ENCODE peak calls at places on chromosome 13, in seven cellular contexts. P, H, O, T, A, Y and U are unnamed samples.

GRCh38 chr13:28714651-28715050 is 4.1 kb downstream of the SLC46A3 start:
- DNase-seq in Y (no peak), O (no peak), A (no peak), P (no peak), T (no peak), H (no peak), U (no peak)

GRCh38 chr13:37403776-37404497 is 194.6 kb downstream of the POSTN start:
- DNase-seq in H (no peak), T (no peak), O (no peak), P (no peak), Y (peak; percentile 7), A (no peak), U (no peak)

GRCh38 chr13:74066937-74067336 is 67.3 kb downstream of the KLF12 start:
- DNase-seq in P (no peak), H (no peak), Y (no peak), O (no peak), A (no peak), T (no peak), U (no peak)

GRCh38 chr13:77831870-77832269 is 86.8 kb downstream of the EDNRB start:
- DNase-seq in P (no peak), Y (no peak), O (no peak), A (no peak), H (no peak), T (no peak), U (no peak)

GRCh38 chr13:20713014-20713376 is 9.5 kb downstream of the IL17D start:
- DNase-seq in T (peak; percentile 45), H (no peak), O (no peak), P (no peak), A (no peak), Y (no peak), U (no peak)

GRCh38 chr13:36157475-36157874 is 26.3 kb upstream of the DCLK1 start:
- DNase-seq in T (no peak), O (no peak), A (no peak), P (no peak), Y (no peak), H (no peak), U (peak; percentile 87)

GRCh38 chr13:20190481-20191310 is 2.0 kb downstream of the GJB2 start:
- DNase-seq in Y (peak; percentile 47), P (no peak), O (no peak), H (no peak), A (no peak), T (no peak), U (no peak)

GRCh38 chr13:24043590-24044350 is 116.8 kb upstream of the SPATA13 start:
- DNase-seq in Y (no peak), O (no peak), T (no peak), P (no peak), H (peak; percentile 7), A (no peak), U (no peak)

GRCh38 chr13:109145631-109146030 is 516.2 kb downstream of the MYO16 start:
- DNase-seq in T (peak; percentile 70), P (peak; percentile 30), A (peak; percentile 29), O (no peak), Y (peak; percentile 96), H (peak; percentile 70), U (peak; percentile 93)

GRCh38 chr13:49444517-49445395 is 682 bp downstream of the SETDB2 start:
- DNase-seq in A (no peak), Y (peak; percentile 35), T (peak; percentile 57), P (peak; percentile 16), H (peak; percentile 74), O (peak; percentile 33), U (peak; percentile 68)

GRCh38 chr13:41178040-41178439 is 16.3 kb downstream of the KBTBD7 start:
- DNase-seq in O (no peak), A (no peak), P (no peak), Y (no peak), H (peak; percentile 70), T (no peak), U (no peak)

GRCh38 chr13:21719463-21719862 is 48.6 kb downstream of the FGF9 start:
- DNase-seq in T (no peak), A (no peak), H (no peak), P (no peak), O (no peak), Y (no peak), U (no peak)

GRCh38 chr13:75792526-75793187 is 156.5 kb downstream of the LMO7 start:
- DNase-seq in A (no peak), H (peak; percentile 91), P (no peak), Y (no peak), T (no peak), O (no peak), U (no peak)

GRCh38 chr13:34926513-34926912 is 15.6 kb upstream of the NBEA start:
- DNase-seq in O (no peak), P (no peak), H (peak; percentile 35), A (no peak), Y (no peak), T (peak; percentile 61), U (peak; percentile 49)

GRCh38 chr13:106471957-106472543 is 63.4 kb downstream of the EFNB2 start:
- DNase-seq in O (no peak), P (peak; percentile 43), Y (peak; percentile 86), H (peak; percentile 99), A (no peak), T (peak; percentile 78), U (no peak)

GRCh38 chr13:113013303-113013702 is 44.3 kb downstream of the MCF2L start:
- DNase-seq in O (no peak), T (no peak), H (peak; percentile 93), Y (no peak), A (no peak), P (no peak), U (no peak)

GRCh38 chr13:51246005-51246404 is 23.8 kb downstream of the FAM124A start:
- DNase-seq in T (no peak), Y (no peak), H (no peak), O (no peak), A (no peak), P (no peak), U (no peak)

GRCh38 chr13:98879965-98880364 is 97.9 kb downstream of the DOCK9 start:
- DNase-seq in Y (no peak), H (no peak), T (no peak), O (no peak), A (no peak), P (no peak), U (no peak)

GRCh38 chr13:98879127-98879520 is 98.7 kb downstream of the DOCK9 start:
- DNase-seq in Y (no peak), A (no peak), O (no peak), H (no peak), P (no peak), T (no peak), U (no peak)

GRCh38 chr13:98877466-98877865 is 100.4 kb downstream of the DOCK9 start:
- DNase-seq in O (no peak), T (no peak), A (no peak), H (no peak), P (no peak), Y (no peak), U (no peak)

GRCh38 chr13:98877936-98878335 is 99.9 kb downstream of the DOCK9 start:
- DNase-seq in Y (no peak), A (no peak), H (no peak), O (no peak), T (no peak), P (no peak), U (no peak)

GRCh38 chr13:98878421-98879126 is 99.3 kb downstream of the DOCK9 start:
- DNase-seq in P (no peak), Y (no peak), H (no peak), A (no peak), T (no peak), O (no peak), U (no peak)
- H3K36me3 ChIP-seq in P (peaks cover 2% of the 10 kb centered on the region), Y (peaks cover 64% of the 10 kb centered on the region), H (peaks cover 28% of the 10 kb centered on the region), A (no peaks in the 10 kb centered on the region), T (no peaks in the 10 kb centered on the region), O (peaks cover 48% of the 10 kb centered on the region), U (no peaks in the 10 kb centered on the region)

GRCh38 chr13:44575035-44575434 is 1.1 kb downstream of the TSC22D1 start:
- DNase-seq in T (no peak), H (no peak), P (no peak), O (no peak), Y (no peak), A (no peak), U (no peak)
- H3K4me3 ChIP-seq in T (peak overlapping the region; percentile 94), H (no peak overlapping the region), P (peak overlapping the region; percentile 96), O (peak overlapping the region; percentile 79), Y (peak overlapping the region; percentile 93), A (no peak overlapping the region), U (peak overlapping the region; percentile 91)

DNA sequence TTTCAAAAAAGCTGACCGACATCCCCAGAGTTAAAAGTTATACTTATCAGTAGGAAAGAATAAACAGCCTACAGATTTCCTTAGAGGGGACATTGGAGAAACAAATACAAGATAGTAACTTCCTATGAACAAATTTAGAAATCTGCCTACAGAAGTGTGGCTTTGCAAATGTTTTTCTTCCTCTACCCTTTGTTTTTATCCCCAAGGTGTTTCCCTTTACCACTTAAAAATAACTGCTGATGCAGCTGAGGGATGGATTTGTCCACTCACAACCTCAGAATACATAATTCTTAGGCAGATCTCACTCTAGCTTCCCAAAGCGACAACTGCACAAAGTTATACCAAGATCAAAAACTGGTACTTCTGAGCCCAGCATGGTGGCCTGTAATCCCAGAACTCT is 20.9 kb downstream of the MED4 start:
- DNase-seq in O (no peak), P (no peak), A (no peak), H (no peak), T (no peak), Y (no peak), U (no peak)
- H3K36me3 ChIP-seq in O (peaks cover 50% of the 10 kb centered on the region), P (peaks cover 2% of the 10 kb centered on the region), A (peaks cover 29% of the 10 kb centered on the region), H (peaks cover 26% of the 10 kb centered on the region), T (peaks cover 68% of the 10 kb centered on the region), Y (peaks cover 96% of the 10 kb centered on the region), U (peaks cover 77% of the 10 kb centered on the region)

DNA sequence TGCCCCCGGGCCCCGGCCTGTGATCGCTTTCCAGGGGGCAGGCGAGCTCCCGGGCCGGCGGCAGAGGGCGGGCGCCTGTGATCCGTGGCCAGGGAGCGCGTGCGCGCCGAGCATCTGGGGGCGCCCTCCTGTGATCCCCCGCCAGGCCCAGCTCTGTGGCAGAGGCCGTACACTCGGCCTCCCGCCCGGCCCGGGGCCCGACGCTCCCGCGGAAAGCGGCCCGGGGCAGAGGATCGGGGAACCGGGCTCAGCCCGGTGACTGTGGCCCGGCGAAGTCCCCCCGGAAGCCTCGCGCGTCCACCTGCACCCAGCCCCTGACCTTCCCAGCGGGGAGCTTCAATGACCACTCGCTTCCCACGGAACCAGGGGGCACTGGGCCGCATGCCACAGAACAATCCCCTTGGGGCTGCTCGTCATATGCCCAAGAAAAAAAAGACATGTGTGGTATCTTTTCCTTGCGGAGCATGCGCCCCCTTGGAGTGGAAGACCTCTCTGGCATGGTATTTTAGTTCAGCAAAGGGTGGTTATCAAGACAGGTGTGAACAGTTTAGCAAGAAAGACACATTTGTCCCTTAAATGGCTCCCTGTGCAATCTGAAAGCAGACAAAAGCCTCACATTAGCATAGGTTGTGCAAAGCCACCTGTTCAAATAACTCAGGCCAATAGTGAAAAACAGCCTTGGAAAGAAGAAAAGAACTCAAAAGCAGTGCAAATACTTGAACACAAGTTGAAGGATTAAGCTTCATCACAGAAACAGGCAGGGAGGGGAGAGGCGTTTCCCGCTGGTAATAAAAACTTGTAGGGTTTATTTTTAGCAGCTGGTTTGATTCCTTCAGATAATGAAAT is 290.8 kb upstream of the SOX21 start:
- DNase-seq in T (peak; percentile 23), A (no peak), O (no peak), P (no peak), H (no peak), Y (no peak), U (no peak)
- H3K4me3 ChIP-seq in T (no peak overlapping the region), A (no peak overlapping the region), O (no peak overlapping the region), P (no peak overlapping the region), H (no peak overlapping the region), Y (no peak overlapping the region), U (no peak overlapping the region)